ENCODE peak calls at places on chromosomes 7 and 10, in five cellular contexts. One of them, this sample, is unnamed.

GRCh38 chr7:70271617-70272081 is 673.4 kb downstream of the AUTS2 start:
- DNase-seq in stimulated activated CD8-positive, alpha-beta memory T cell treated with anti-CD3 and anti-CD28 coated beads, Interleukin-4, amount 100 ng/mL, for 4 hours: no peak
- DNase-seq in CD4-positive, alpha-beta T cell: no peak
- DNase-seq in iPS DF 6.9: no peak
- DNase-seq in stimulated activated CD4-positive, alpha-beta T cell treated with anti-CD3 and anti-CD28 coated beads, Interleukin-1b, Interleukin-23, amount 100 ng/mL, for 4 hours: no peak
- DNase-seq in this sample: peak

GRCh38 chr7:37971491-37971890 is 51.1 kb downstream of the EPDR1 start:
- DNase-seq in iPS DF 6.9: no peak
- DNase-seq in CD4-positive, alpha-beta T cell: no peak
- DNase-seq in stimulated activated CD4-positive, alpha-beta T cell treated with anti-CD3 and anti-CD28 coated beads, Interleukin-1b, Interleukin-23, amount 100 ng/mL, for 4 hours: no peak
- DNase-seq in stimulated activated CD8-positive, alpha-beta memory T cell treated with anti-CD3 and anti-CD28 coated beads, Interleukin-4, amount 100 ng/mL, for 4 hours: no peak
- DNase-seq in this sample: no peak

GRCh38 chr7:134140889-134141867 is 14.0 kb downstream of the LRGUK start:
- DNase-seq in iPS DF 6.9: peak
- DNase-seq in stimulated activated CD4-positive, alpha-beta T cell treated with anti-CD3 and anti-CD28 coated beads, Interleukin-1b, Interleukin-23, amount 100 ng/mL, for 4 hours: no peak
- DNase-seq in stimulated activated CD8-positive, alpha-beta memory T cell treated with anti-CD3 and anti-CD28 coated beads, Interleukin-4, amount 100 ng/mL, for 4 hours: no peak
- DNase-seq in CD4-positive, alpha-beta T cell: peak
- DNase-seq in this sample: peak

GRCh38 chr10:89217057-89217990 is 10.2 kb upstream of the CH25H start:
- DNase-seq in iPS DF 6.9: no peak
- DNase-seq in stimulated activated CD4-positive, alpha-beta T cell treated with anti-CD3 and anti-CD28 coated beads, Interleukin-1b, Interleukin-23, amount 100 ng/mL, for 4 hours: peak
- DNase-seq in CD4-positive, alpha-beta T cell: peak
- DNase-seq in stimulated activated CD8-positive, alpha-beta memory T cell treated with anti-CD3 and anti-CD28 coated beads, Interleukin-4, amount 100 ng/mL, for 4 hours: no peak
- DNase-seq in this sample: peak

GRCh38 chr7:120273476-120273975 is 551 bp downstream of the KCND2 start:
- DNase-seq in stimulated activated CD8-positive, alpha-beta memory T cell treated with anti-CD3 and anti-CD28 coated beads, Interleukin-4, amount 100 ng/mL, for 4 hours: no peak
- DNase-seq in stimulated activated CD4-positive, alpha-beta T cell treated with anti-CD3 and anti-CD28 coated beads, Interleukin-1b, Interleukin-23, amount 100 ng/mL, for 4 hours: no peak
- DNase-seq in iPS DF 6.9: no peak
- DNase-seq in CD4-positive, alpha-beta T cell: no peak
- DNase-seq in this sample: no peak

GRCh38 chr10:50554995-50555568 is 68.7 kb downstream of the SGMS1 start:
- DNase-seq in stimulated activated CD4-positive, alpha-beta T cell treated with anti-CD3 and anti-CD28 coated beads, Interleukin-1b, Interleukin-23, amount 100 ng/mL, for 4 hours: no peak
- DNase-seq in stimulated activated CD8-positive, alpha-beta memory T cell treated with anti-CD3 and anti-CD28 coated beads, Interleukin-4, amount 100 ng/mL, for 4 hours: no peak
- DNase-seq in CD4-positive, alpha-beta T cell: no peak
- DNase-seq in iPS DF 6.9: no peak
- DNase-seq in this sample: no peak

GRCh38 chr7:66804001-66804400 is 63.5 kb downstream of the RABGEF1 start:
- DNase-seq in stimulated activated CD4-positive, alpha-beta T cell treated with anti-CD3 and anti-CD28 coated beads, Interleukin-1b, Interleukin-23, amount 100 ng/mL, for 4 hours: no peak
- DNase-seq in stimulated activated CD8-positive, alpha-beta memory T cell treated with anti-CD3 and anti-CD28 coated beads, Interleukin-4, amount 100 ng/mL, for 4 hours: no peak
- DNase-seq in CD4-positive, alpha-beta T cell: no peak
- DNase-seq in iPS DF 6.9: no peak
- DNase-seq in this sample: no peak

GRCh38 chr7:44140341-44140740 is 791 bp downstream of the MYL7 start:
- DNase-seq in stimulated activated CD4-positive, alpha-beta T cell treated with anti-CD3 and anti-CD28 coated beads, Interleukin-1b, Interleukin-23, amount 100 ng/mL, for 4 hours: no peak
- DNase-seq in iPS DF 6.9: no peak
- DNase-seq in CD4-positive, alpha-beta T cell: no peak
- DNase-seq in stimulated activated CD8-positive, alpha-beta memory T cell treated with anti-CD3 and anti-CD28 coated beads, Interleukin-4, amount 100 ng/mL, for 4 hours: no peak
- DNase-seq in this sample: no peak

GRCh38 chr10:110901954-110902819 is 16.8 kb downstream of the BBIP1 start:
- DNase-seq in stimulated activated CD4-positive, alpha-beta T cell treated with anti-CD3 and anti-CD28 coated beads, Interleukin-1b, Interleukin-23, amount 100 ng/mL, for 4 hours: no peak
- DNase-seq in CD4-positive, alpha-beta T cell: no peak
- DNase-seq in stimulated activated CD8-positive, alpha-beta memory T cell treated with anti-CD3 and anti-CD28 coated beads, Interleukin-4, amount 100 ng/mL, for 4 hours: peak
- DNase-seq in iPS DF 6.9: no peak
- DNase-seq in this sample: no peak

GRCh38 chr10:29860159-29860558 is 199.2 kb downstream of the JCAD start:
- DNase-seq in stimulated activated CD8-positive, alpha-beta memory T cell treated with anti-CD3 and anti-CD28 coated beads, Interleukin-4, amount 100 ng/mL, for 4 hours: no peak
- DNase-seq in CD4-positive, alpha-beta T cell: no peak
- DNase-seq in stimulated activated CD4-positive, alpha-beta T cell treated with anti-CD3 and anti-CD28 coated beads, Interleukin-1b, Interleukin-23, amount 100 ng/mL, for 4 hours: no peak
- DNase-seq in iPS DF 6.9: no peak
- DNase-seq in this sample: no peak

GRCh38 chr7:152177696-152178404 is 152.4 kb downstream of the GALNT11 start:
- DNase-seq in stimulated activated CD4-positive, alpha-beta T cell treated with anti-CD3 and anti-CD28 coated beads, Interleukin-1b, Interleukin-23, amount 100 ng/mL, for 4 hours: no peak
- DNase-seq in CD4-positive, alpha-beta T cell: no peak
- DNase-seq in stimulated activated CD8-positive, alpha-beta memory T cell treated with anti-CD3 and anti-CD28 coated beads, Interleukin-4, amount 100 ng/mL, for 4 hours: no peak
- DNase-seq in iPS DF 6.9: no peak
- DNase-seq in this sample: no peak

GRCh38 chr7:30679664-30680063 is 2.6 kb downstream of the CRHR2 start:
- DNase-seq in CD4-positive, alpha-beta T cell: no peak
- DNase-seq in stimulated activated CD4-positive, alpha-beta T cell treated with anti-CD3 and anti-CD28 coated beads, Interleukin-1b, Interleukin-23, amount 100 ng/mL, for 4 hours: no peak
- DNase-seq in stimulated activated CD8-positive, alpha-beta memory T cell treated with anti-CD3 and anti-CD28 coated beads, Interleukin-4, amount 100 ng/mL, for 4 hours: no peak
- DNase-seq in iPS DF 6.9: no peak
- DNase-seq in this sample: no peak

GRCh38 chr10:34351161-34351560 is 463.9 kb downstream of the PARD3 start:
- DNase-seq in stimulated activated CD8-positive, alpha-beta memory T cell treated with anti-CD3 and anti-CD28 coated beads, Interleukin-4, amount 100 ng/mL, for 4 hours: no peak
- DNase-seq in stimulated activated CD4-positive, alpha-beta T cell treated with anti-CD3 and anti-CD28 coated beads, Interleukin-1b, Interleukin-23, amount 100 ng/mL, for 4 hours: no peak
- DNase-seq in CD4-positive, alpha-beta T cell: no peak
- DNase-seq in iPS DF 6.9: no peak
- DNase-seq in this sample: no peak

GRCh38 chr7:27095050-27095896 is 527 bp downstream of the HOXA1 start:
- DNase-seq in iPS DF 6.9: no peak
- DNase-seq in CD4-positive, alpha-beta T cell: no peak
- DNase-seq in stimulated activated CD4-positive, alpha-beta T cell treated with anti-CD3 and anti-CD28 coated beads, Interleukin-1b, Interleukin-23, amount 100 ng/mL, for 4 hours: no peak
- DNase-seq in stimulated activated CD8-positive, alpha-beta memory T cell treated with anti-CD3 and anti-CD28 coated beads, Interleukin-4, amount 100 ng/mL, for 4 hours: no peak
- DNase-seq in this sample: no peak

GRCh38 chr10:72204296-72204695 is 11.5 kb upstream of the ANAPC16 start:
- DNase-seq in CD4-positive, alpha-beta T cell: no peak
- DNase-seq in stimulated activated CD8-positive, alpha-beta memory T cell treated with anti-CD3 and anti-CD28 coated beads, Interleukin-4, amount 100 ng/mL, for 4 hours: no peak
- DNase-seq in iPS DF 6.9: no peak
- DNase-seq in stimulated activated CD4-positive, alpha-beta T cell treated with anti-CD3 and anti-CD28 coated beads, Interleukin-1b, Interleukin-23, amount 100 ng/mL, for 4 hours: no peak
- DNase-seq in this sample: no peak

GRCh38 chr7:126605056-126605455 is 647.7 kb downstream of the GRM8 start:
- DNase-seq in stimulated activated CD4-positive, alpha-beta T cell treated with anti-CD3 and anti-CD28 coated beads, Interleukin-1b, Interleukin-23, amount 100 ng/mL, for 4 hours: no peak
- DNase-seq in CD4-positive, alpha-beta T cell: no peak
- DNase-seq in iPS DF 6.9: no peak
- DNase-seq in stimulated activated CD8-positive, alpha-beta memory T cell treated with anti-CD3 and anti-CD28 coated beads, Interleukin-4, amount 100 ng/mL, for 4 hours: no peak
- DNase-seq in this sample: no peak

GRCh38 chr10:130985158-130985753 is 326.3 kb downstream of the TCERG1L start:
- DNase-seq in iPS DF 6.9: no peak
- DNase-seq in CD4-positive, alpha-beta T cell: no peak
- DNase-seq in stimulated activated CD8-positive, alpha-beta memory T cell treated with anti-CD3 and anti-CD28 coated beads, Interleukin-4, amount 100 ng/mL, for 4 hours: no peak
- DNase-seq in stimulated activated CD4-positive, alpha-beta T cell treated with anti-CD3 and anti-CD28 coated beads, Interleukin-1b, Interleukin-23, amount 100 ng/mL, for 4 hours: no peak
- DNase-seq in this sample: no peak

GRCh38 chr7:79182283-79182682 is 271.2 kb downstream of the MAGI2 start:
- DNase-seq in stimulated activated CD8-positive, alpha-beta memory T cell treated with anti-CD3 and anti-CD28 coated beads, Interleukin-4, amount 100 ng/mL, for 4 hours: no peak
- DNase-seq in iPS DF 6.9: no peak
- DNase-seq in CD4-positive, alpha-beta T cell: no peak
- DNase-seq in stimulated activated CD4-positive, alpha-beta T cell treated with anti-CD3 and anti-CD28 coated beads, Interleukin-1b, Interleukin-23, amount 100 ng/mL, for 4 hours: no peak
- DNase-seq in this sample: no peak

GRCh38 chr7:28296571-28297483 is 115.5 kb upstream of the CREB5 start:
- DNase-seq in stimulated activated CD8-positive, alpha-beta memory T cell treated with anti-CD3 and anti-CD28 coated beads, Interleukin-4, amount 100 ng/mL, for 4 hours: peak
- DNase-seq in iPS DF 6.9: no peak
- DNase-seq in CD4-positive, alpha-beta T cell: peak
- DNase-seq in stimulated activated CD4-positive, alpha-beta T cell treated with anti-CD3 and anti-CD28 coated beads, Interleukin-1b, Interleukin-23, amount 100 ng/mL, for 4 hours: peak
- DNase-seq in this sample: no peak

GRCh38 chr10:35855155-35855947 is 213.3 kb upstream of the FZD8 start:
- DNase-seq in CD4-positive, alpha-beta T cell: no peak
- DNase-seq in stimulated activated CD8-positive, alpha-beta memory T cell treated with anti-CD3 and anti-CD28 coated beads, Interleukin-4, amount 100 ng/mL, for 4 hours: no peak
- DNase-seq in stimulated activated CD4-positive, alpha-beta T cell treated with anti-CD3 and anti-CD28 coated beads, Interleukin-1b, Interleukin-23, amount 100 ng/mL, for 4 hours: no peak
- DNase-seq in iPS DF 6.9: no peak
- DNase-seq in this sample: no peak

GRCh38 chr7:28018446-28018845 is 162.1 kb downstream of the JAZF1 start:
- DNase-seq in stimulated activated CD8-positive, alpha-beta memory T cell treated with anti-CD3 and anti-CD28 coated beads, Interleukin-4, amount 100 ng/mL, for 4 hours: no peak
- DNase-seq in CD4-positive, alpha-beta T cell: no peak
- DNase-seq in stimulated activated CD4-positive, alpha-beta T cell treated with anti-CD3 and anti-CD28 coated beads, Interleukin-1b, Interleukin-23, amount 100 ng/mL, for 4 hours: no peak
- DNase-seq in iPS DF 6.9: no peak
- DNase-seq in this sample: no peak

GRCh38 chr10:124670849-124671248 is 73.3 kb downstream of the FAM53B start:
- DNase-seq in iPS DF 6.9: no peak
- DNase-seq in stimulated activated CD4-positive, alpha-beta T cell treated with anti-CD3 and anti-CD28 coated beads, Interleukin-1b, Interleukin-23, amount 100 ng/mL, for 4 hours: no peak
- DNase-seq in stimulated activated CD8-positive, alpha-beta memory T cell treated with anti-CD3 and anti-CD28 coated beads, Interleukin-4, amount 100 ng/mL, for 4 hours: no peak
- DNase-seq in CD4-positive, alpha-beta T cell: no peak
- DNase-seq in this sample: no peak